ENCODE peak calls at places on chromosomes 4 and X, in seven cellular contexts. A, S, F, E, W, V and I are unnamed samples.

GRCh38 chr4:186621959-186622553 is 66.7 kb upstream of the MTNR1A start:
- DNase-seq in A (peak), S (no peak), F (no peak), E (no peak), W (no peak), V (no peak), I (no peak)

GRCh38 chrX:18448416-18448815 is 23.0 kb downstream of the CDKL5 start:
- DNase-seq in A (no peak), S (no peak), F (no peak), E (no peak), W (no peak), V (no peak), I (no peak)

GRCh38 chr4:58163172-58163571 is 1053.0 kb upstream of the IGFBP7 start:
- DNase-seq in A (no peak), S (no peak), F (no peak), E (no peak), W (peak), V (no peak), I (no peak)

GRCh38 chr4:65669008-65669971 is 999 bp downstream of the EPHA5 start:
- DNase-seq in A (peak), S (no peak), F (no peak), E (no peak), W (no peak), V (no peak), I (peak)

GRCh38 chr4:6595897-6596537 is 21.0 kb downstream of the MAN2B2 start:
- DNase-seq in A (peak), S (no peak), F (no peak), E (no peak), W (no peak), V (peak), I (no peak)

GRCh38 chr4:1192091-1192492 is 19.7 kb upstream of the SPON2 start:
- DNase-seq in A (peak), S (no peak), F (peak), E (no peak), W (peak), V (peak), I (peak)

GRCh38 chr4:175622887-175623286 is 189.2 kb downstream of the GPM6A start:
- DNase-seq in A (peak), S (no peak), F (no peak), E (no peak), W (no peak), V (no peak), I (no peak)

GRCh38 chrX:48532201-48532600 is 7.3 kb upstream of the TBC1D25 start:
- DNase-seq in A (no peak), S (no peak), F (no peak), E (no peak), W (no peak), V (no peak), I (no peak)

GRCh38 chr4:140237616-140238352 is 83.8 kb upstream of the MAML3 start:
- DNase-seq in A (peak), S (peak), F (peak), E (no peak), W (peak), V (no peak), I (peak)

GRCh38 chrX:2883770-2884169 is 45.4 kb downstream of the ARSD start:
- DNase-seq in A (no peak), S (no peak), F (no peak), E (no peak), W (no peak), V (no peak), I (no peak)

GRCh38 chrX:24023972-24024664 is 2.9 kb downstream of the KLHL15 start:
- DNase-seq in A (peak), S (no peak), F (no peak), E (no peak), W (no peak), V (peak), I (no peak)

GRCh38 chrX:114047558-114047957 is 536.3 kb upstream of the HTR2C start:
- DNase-seq in A (no peak), S (no peak), F (no peak), E (no peak), W (no peak), V (no peak), I (no peak)

GRCh38 chrX:150546711-150547153 is 21.7 kb upstream of the MTM1 start:
- DNase-seq in A (no peak), S (no peak), F (peak), E (no peak), W (no peak), V (no peak), I (no peak)

GRCh38 chrX:63363788-63364187 is 12.7 kb upstream of the SPIN4 start:
- DNase-seq in A (no peak), S (no peak), F (no peak), E (no peak), W (no peak), V (no peak), I (no peak)

GRCh38 chr4:52260507-52261302 is 209.6 kb downstream of the SPATA18 start:
- DNase-seq in A (no peak), S (no peak), F (no peak), E (no peak), W (no peak), V (no peak), I (no peak)

GRCh38 chr4:146959692-146960091 is 14.0 kb upstream of the TTC29 start:
- DNase-seq in A (peak), S (no peak), F (no peak), E (no peak), W (no peak), V (no peak), I (no peak)

GRCh38 chr4:123559955-123560669 is 163.5 kb downstream of the SPRY1 start:
- DNase-seq in A (no peak), S (no peak), F (no peak), E (no peak), W (no peak), V (no peak), I (no peak)

GRCh38 chr4:123163501-123163900 is 233.1 kb upstream of the SPRY1 start:
- DNase-seq in A (no peak), S (no peak), F (no peak), E (no peak), W (no peak), V (no peak), I (no peak)

GRCh38 chrX:40146471-40147398 is 49.0 kb upstream of the BCOR start:
- DNase-seq in A (peak), S (peak), F (no peak), E (no peak), W (no peak), V (no peak), I (no peak)